ENCODE peak calls at places on chromosome 5, in nine cellular contexts. C is testis; L is Panc1; Z is activated CD8-positive, alpha-beta memory T cell treated with anti-CD3 and anti-CD28 coated beads for 24 hours; U is left cardiac atrium; T is stimulated activated CD4-positive, alpha-beta T cell treated with anti-CD3 and anti-CD28 coated beads, Interleukin-4, amount 100 ng/mL, for 1 hour; M is HTR-8/SVneo; J is DND-41; Y is stimulated activated CD8-positive, alpha-beta memory T cell treated with anti-CD3 and anti-CD28 coated beads, Interleukin-7, amount 100 ng/mL, for 24 hours. D is an unnamed sample.

GRCh38 chr5:150507283-150508020 is 479 bp upstream of the NDST1 start:
- DNase-seq in Z (no peak), Y (no peak), T (no peak), J (no peak), C (no peak), L (no peak), U (no peak), M (no peak), D (no peak)

GRCh38 chr5:37187465-37187977 is 61.7 kb downstream of the CPLANE1 start:
- DNase-seq in Z (no peak), T (no peak), Y (no peak), J (no peak), M (no peak), C (no peak), L (no peak), U (no peak), D (no peak)

GRCh38 chr5:39783756-39784421 is 359.1 kb upstream of the DAB2 start:
- DNase-seq in U (no peak), C (no peak), M (no peak), J (no peak), Z (no peak), Y (no peak), T (no peak), L (no peak), D (no peak)

GRCh38 chr5:79464695-79465332 is 49.1 kb downstream of the HOMER1 start:
- DNase-seq in M (peak), Y (no peak), C (no peak), U (no peak), T (no peak), Z (no peak), L (no peak), J (no peak), D (no peak)

GRCh38 chr5:92885950-92886349 is 695.1 kb downstream of the NR2F1-AS1 start:
- DNase-seq in L (no peak), M (no peak), Y (no peak), T (no peak), Z (no peak), J (no peak), U (no peak), C (peak), D (no peak)

GRCh38 chr5:173673295-173674170 is 57.1 kb upstream of the BOD1 start:
- DNase-seq in M (no peak), L (no peak), C (peak), J (no peak), Y (no peak), U (no peak), T (no peak), Z (no peak), D (no peak)

GRCh38 chr5:73709536-73710129 is 83.6 kb downstream of the ARHGEF28 start:
- DNase-seq in M (no peak), T (no peak), J (no peak), U (no peak), Z (no peak), Y (no peak), L (no peak), C (no peak), D (no peak)

GRCh38 chr5:53480474-53481353 is at the start of gene FST:
- DNase-seq in C (peak), L (no peak), U (peak), Z (peak), T (peak), Y (no peak), J (no peak), M (peak), D (peak)

GRCh38 chr5:76602094-76602726 is 21.0 kb downstream of the F2RL2 start:
- DNase-seq in T (no peak), J (no peak), U (no peak), Y (no peak), M (peak), L (no peak), Z (no peak), C (no peak), D (no peak)

GRCh38 chr5:92208265-92208664 is 825.1 kb upstream of the ARRDC3 start:
- DNase-seq in M (no peak), Z (no peak), C (no peak), J (no peak), L (no peak), U (no peak), Y (no peak), T (no peak), D (no peak)

GRCh38 chr5:109035470-109035869 is 287.8 kb downstream of the FER start:
- DNase-seq in C (no peak), T (no peak), Z (no peak), L (no peak), M (no peak), J (no peak), U (no peak), Y (no peak), D (no peak)

GRCh38 chr5:128469924-128470323 is 68.1 kb downstream of the FBN2 start:
- DNase-seq in C (no peak), J (no peak), T (no peak), M (no peak), U (no peak), Y (no peak), L (no peak), Z (no peak), D (no peak)

GRCh38 chr5:79727722-79728355 is 38.2 kb downstream of the CMYA5 start:
- DNase-seq in T (no peak), U (peak), C (no peak), L (no peak), Y (no peak), Z (no peak), J (no peak), M (no peak), D (peak)

GRCh38 chr5:10854526-10855277 is 93.7 kb upstream of the DAP start:
- DNase-seq in J (no peak), L (no peak), T (no peak), M (no peak), C (no peak), Z (no peak), Y (no peak), U (no peak), D (no peak)